ENCODE peak calls at places on chromosomes 5 and 9, in nine cellular contexts. Y, S, A, L, B, X, Q, V and R are unnamed samples.

GRCh38 chr5:124279146-124279545 is 467.3 kb downstream of the ZNF608 start:
- DNase-seq in V (no peak), X (no peak), Q (no peak), A (no peak), B (no peak), L (no peak), S (no peak), Y (no peak), R (no peak)

GRCh38 chr5:42886612-42887011 is 74.9 kb upstream of the SELENOP start:
- DNase-seq in Q (no peak), V (no peak), B (no peak), X (no peak), Y (no peak), A (no peak), S (no peak), L (no peak), R (no peak)

GRCh38 chr5:43017438-43017820 is 22.7 kb downstream of the ANXA2R start:
- DNase-seq in V (peak; percentile 67), S (no peak), X (no peak), B (no peak), A (peak; percentile 55), L (no peak), Y (no peak), Q (peak; percentile 45), R (no peak)

GRCh38 chr5:14663734-14664269 is 716 bp upstream of the OTULIN start:
- DNase-seq in A (peak; percentile 33), S (no peak), X (no peak), Y (no peak), B (no peak), Q (peak; percentile 28), V (peak; percentile 67), L (no peak), R (no peak)

GRCh38 chr5:142175461-142176142 is 67.0 kb downstream of the NDFIP1 start:
- DNase-seq in Q (no peak), A (no peak), X (no peak), S (no peak), B (no peak), L (no peak), Y (no peak), V (no peak), R (no peak)

GRCh38 chr9:4386819-4387218 is 87.0 kb upstream of the GLIS3 start:
- DNase-seq in V (no peak), Q (no peak), A (peak; percentile 18), Y (no peak), B (no peak), S (no peak), L (no peak), X (no peak), R (no peak)

GRCh38 chr9:14275331-14275730 is 38.6 kb downstream of the NFIB start:
- DNase-seq in Q (no peak), Y (no peak), S (no peak), L (no peak), X (no peak), A (no peak), B (no peak), V (no peak), R (no peak)

GRCh38 chr9:112921549-112921948 is 30.9 kb upstream of the SLC46A2 start:
- DNase-seq in X (no peak), B (no peak), S (no peak), Y (no peak), Q (peak; percentile 63), V (peak; percentile 88), L (no peak), A (peak; percentile 62), R (no peak)